ENCODE peak calls at places on chromosomes 13 and 19, in seven cellular contexts. S is astrocyte, Q is heart right ventricle, V is tibial nerve, E is lung, K is neural progenitor cell, T is IMR-90. D is an unnamed sample.
A peak's percentile ranks its signal among the peaks of the same experiment; 100 is the strongest.

GRCh38 chr13:67048084-67048792 is 181.9 kb downstream of the PCDH9 start:
- DNase-seq in S (peak; percentile 95), Q (no peak), V (no peak), E (no peak), K (peak; percentile 4), T (peak; percentile 93), D (no peak)

GRCh38 chr13:40613192-40613818 is 53.1 kb downstream of the FOXO1 start:
- DNase-seq in S (no peak), Q (no peak), V (no peak), E (no peak), K (no peak), T (no peak), D (no peak)

GRCh38 chr19:41707502-41707812 is 969 bp upstream of the CEACAM5 start:
- DNase-seq in S (no peak), Q (no peak), V (no peak), E (no peak), K (no peak), T (no peak), D (no peak)

GRCh38 chr13:35465345-35465744 is 11.1 kb downstream of the MAB21L1 start:
- DNase-seq in S (no peak), Q (no peak), V (no peak), E (no peak), K (no peak), T (no peak), D (no peak)

GRCh38 chr13:25762795-25763377 is 288.9 kb downstream of the SHISA2 start:
- DNase-seq in S (peak; percentile 24), Q (no peak), V (no peak), E (no peak), K (no peak), T (no peak), D (no peak)

GRCh38 chr19:7995756-7996155 is 9.7 kb downstream of the ELAVL1 start:
- DNase-seq in S (no peak), Q (no peak), V (no peak), E (no peak), K (no peak), T (no peak), D (no peak)

GRCh38 chr13:114313061-114313860 is 1.0 kb upstream of the CHAMP1 start:
- DNase-seq in S (no peak), Q (no peak), V (no peak), E (no peak), K (no peak), T (peak; percentile 51), D (no peak)

GRCh38 chr19:18910801-18911436 is 8.3 kb downstream of the COPE start:
- DNase-seq in S (no peak), Q (no peak), V (no peak), E (no peak), K (no peak), T (no peak), D (no peak)

GRCh38 chr13:41463823-41464602 is 6.7 kb downstream of the RGCC start:
- DNase-seq in S (no peak), Q (no peak), V (no peak), E (no peak), K (no peak), T (no peak), D (no peak)

GRCh38 chr13:110319397-110319773 is 12.3 kb downstream of the COL4A2 start:
- DNase-seq in S (no peak), Q (no peak), V (no peak), E (no peak), K (no peak), T (no peak), D (no peak)

GRCh38 chr19:16371540-16371986 is 46.9 kb downstream of the KLF2 start:
- DNase-seq in S (no peak), Q (peak; percentile 69), V (no peak), E (peak; percentile 45), K (no peak), T (no peak), D (peak; percentile 55)

GRCh38 chr13:53098455-53098854 is 69.8 kb downstream of the OLFM4 start:
- DNase-seq in S (no peak), Q (no peak), V (no peak), E (no peak), K (no peak), T (no peak), D (no peak)

GRCh38 chr19:55147408-55148251 is 1.4 kb downstream of the TNNT1 start:
- DNase-seq in S (no peak), Q (no peak), V (no peak), E (no peak), K (peak; percentile 83), T (no peak), D (no peak)

GRCh38 chr19:1855828-1856255 is 7.5 kb downstream of the KLF16 start:
- DNase-seq in S (no peak), Q (no peak), V (no peak), E (no peak), K (no peak), T (peak; percentile 23), D (no peak)

DNA sequence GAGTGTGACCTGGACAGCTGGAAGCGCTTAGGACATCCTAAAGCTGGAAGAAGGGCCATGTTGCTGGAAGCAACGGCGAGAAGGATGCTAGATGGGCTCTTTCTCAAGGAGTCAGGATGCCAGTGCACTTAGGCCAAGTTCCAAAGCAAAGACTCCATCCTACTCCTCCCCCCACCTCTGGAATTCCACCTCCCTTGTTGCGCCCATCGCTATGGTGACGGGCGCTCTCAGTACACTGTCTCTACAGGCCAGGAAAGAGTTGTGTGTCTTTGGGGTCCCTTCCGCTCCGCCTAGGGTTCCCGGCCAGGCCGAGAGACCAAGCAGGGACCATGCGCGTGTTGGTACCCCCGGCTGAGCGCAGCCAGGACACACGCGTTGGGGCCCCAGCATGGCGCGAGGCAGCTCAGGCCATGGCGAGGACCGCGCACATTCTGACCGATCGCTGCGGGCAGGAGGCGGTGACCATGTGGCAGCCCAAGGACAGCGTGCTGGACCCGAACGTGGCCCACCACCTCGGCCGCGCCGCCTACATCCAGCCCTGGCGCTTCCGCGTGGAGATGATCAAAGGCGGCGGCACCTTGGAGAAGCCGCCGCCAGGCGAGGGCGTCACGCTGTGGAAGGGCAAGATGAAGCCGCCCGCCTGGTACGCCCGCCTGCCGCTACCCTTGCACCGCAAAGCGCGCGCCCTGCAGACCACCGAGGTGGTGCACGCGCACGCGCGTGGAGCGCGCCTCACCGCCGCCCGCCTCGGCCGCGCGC is 31.0 kb upstream of the SLC1A6 start:
- DNase-seq in S (no peak), Q (no peak), V (no peak), E (no peak), K (peak; percentile 76), T (no peak), D (no peak)
- H3K4me3 ChIP-seq in S (no peak overlapping the region), Q (no peak overlapping the region), V (no peak overlapping the region), E (no peak overlapping the region), K (peak overlapping the region; percentile 41), T (no peak overlapping the region), D (no peak overlapping the region)

DNA sequence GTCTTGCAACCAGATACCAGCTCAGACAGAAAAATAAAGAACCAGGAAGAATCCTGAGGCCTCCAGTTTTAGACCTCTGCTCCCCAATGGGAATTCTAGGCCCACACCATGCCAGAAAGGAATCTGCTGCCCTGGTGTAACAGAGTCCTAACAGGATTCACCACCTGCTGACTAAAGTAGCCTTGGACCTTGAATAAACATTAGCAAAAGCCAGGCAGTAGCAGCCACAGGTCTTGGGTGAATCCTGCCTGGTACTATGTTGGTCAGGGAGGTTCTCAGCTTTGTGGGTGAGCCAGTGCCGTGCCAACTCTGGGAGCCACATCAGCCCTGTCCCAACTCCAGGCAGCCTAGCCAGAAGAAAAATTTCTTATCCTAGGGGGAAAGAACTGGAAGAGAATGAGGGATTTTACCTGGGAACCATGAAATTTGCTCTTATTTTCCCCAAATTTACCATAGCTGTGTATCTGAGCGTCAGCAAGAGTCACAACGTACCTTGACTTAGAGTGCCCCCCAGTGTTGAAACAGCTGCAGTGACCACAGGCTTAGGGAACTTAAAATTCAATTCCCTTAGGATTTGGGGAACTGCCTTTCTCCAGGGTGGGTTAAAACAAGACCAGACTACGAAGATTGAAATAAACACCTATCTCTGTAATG is 1895.6 kb upstream of the PRR20A start:
- DNase-seq in S (no peak), Q (no peak), V (no peak), E (no peak), K (peak; percentile 70), T (no peak), D (no peak)
- TF ChIP-seq CTCF in S (peak; percentile 34), Q (no peak), V (no peak), E (no peak), K (peak; percentile 73), T (no peak), D (no peak)

GRCh38 chr13:24365191-24365590 is 55.8 kb downstream of the C1QTNF9 start:
- DNase-seq in S (no peak), Q (no peak), V (no peak), E (no peak), K (no peak), T (no peak), D (no peak)
- H3K27ac ChIP-seq in S (no peak overlapping the region), Q (no peak overlapping the region), V (no peak overlapping the region), E (no peak overlapping the region), K (no peak overlapping the region), T (no peak overlapping the region), D (no peak overlapping the region)

GRCh38 chr13:46577656-46578589 is 25.0 kb downstream of the LRCH1 start:
- DNase-seq in S (peak; percentile 35), Q (no peak), V (no peak), E (no peak), K (no peak), T (peak; percentile 33), D (no peak)
- H3K4me3 ChIP-seq in S (no peak overlapping the region), Q (no peak overlapping the region), V (no peak overlapping the region), E (no peak overlapping the region), K (no peak overlapping the region), T (no peak overlapping the region), D (no peak overlapping the region)

GRCh38 chr19:6196361-6196760 is 60.9 kb downstream of the ACSBG2 start:
- DNase-seq in S (no peak), Q (no peak), V (no peak), E (no peak), K (no peak), T (no peak), D (no peak)

GRCh38 chr19:6204212-6204611 is 68.7 kb downstream of the ACSBG2 start:
- DNase-seq in S (no peak), Q (no peak), V (no peak), E (no peak), K (no peak), T (no peak), D (no peak)

GRCh38 chr19:6199240-6199983 is 63.9 kb downstream of the ACSBG2 start:
- DNase-seq in S (peak; percentile 85), Q (peak; percentile 100), V (peak; percentile 96), E (peak; percentile 98), K (peak; percentile 100), T (peak; percentile 98), D (peak; percentile 99)

DNA sequence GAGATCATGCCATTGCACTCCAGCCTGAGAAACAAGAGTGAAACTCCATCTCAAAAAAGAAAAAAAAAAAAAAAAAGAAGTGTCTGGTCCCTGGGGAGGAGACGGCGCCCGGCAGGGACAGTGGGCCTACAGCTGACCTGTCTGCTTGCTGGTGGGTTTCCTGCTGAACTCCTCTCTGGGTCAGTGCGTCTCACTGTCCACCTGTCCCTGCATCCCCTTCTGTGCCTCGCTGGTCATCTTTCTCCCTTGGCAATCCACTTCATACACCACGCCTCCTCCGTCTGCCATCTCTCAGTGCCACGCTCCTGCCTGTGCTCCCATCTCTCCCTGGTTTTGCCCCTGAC is 63.4 kb downstream of the ACSBG2 start:
- DNase-seq in S (no peak), Q (no peak), V (no peak), E (no peak), K (no peak), T (no peak), D (no peak)
- TF ChIP-seq CTCF in S (no peak), Q (no peak), V (no peak), E (no peak), K (no peak), T (no peak), D (no peak)

GRCh38 chr19:852136-853013 is at the start of gene ELANE:
- DNase-seq in S (no peak), Q (no peak), V (no peak), E (no peak), K (no peak), T (no peak), D (no peak)
- H3K27ac ChIP-seq in S (no peak within 1 kb of the TSS), Q (no peak within 1 kb of the TSS), V (peak within 1 kb of the TSS; percentile 58), E (no peak within 1 kb of the TSS), K (no peak within 1 kb of the TSS), T (peak within 1 kb of the TSS; percentile 90), D (peak within 1 kb of the TSS; percentile 80)

GRCh38 chr13:100334209-100334608 is 245.3 kb downstream of the PCCA start:
- DNase-seq in S (no peak), Q (no peak), V (no peak), E (no peak), K (no peak), T (no peak), D (no peak)
- H3K4me3 ChIP-seq in S (no peak overlapping the region), Q (no peak overlapping the region), V (no peak overlapping the region), E (no peak overlapping the region), K (no peak overlapping the region), T (no peak overlapping the region), D (no peak overlapping the region)